ENCODE peak calls at places on chromosomes 11 and 22, in four cellular contexts. F, X, B and H are unnamed samples. For H3K4me1, the result is how much of the 10 kb centered on the place peaks cover.

GRCh38 chr22:20636945-20637344 is 129.5 kb downstream of the MED15 start:
- DNase-seq in F (no peak), X (no peak), B (no peak), H (no peak)

GRCh38 chr22:19446603-19447387 is 716 bp downstream of the C22orf39 start:
- DNase-seq in F (peak), X (no peak), B (peak), H (no peak)

GRCh38 chr11:21582791-21583190 is 610.1 kb upstream of the ANO5 start:
- DNase-seq in F (no peak), X (no peak), B (no peak), H (no peak)

GRCh38 chr11:17353228-17354021 is 1.8 kb downstream of the NCR3LG1 start:
- DNase-seq in F (peak), X (peak), B (peak), H (peak)

GRCh38 chr22:25212337-25212736 is 7.1 kb upstream of the CRYBB2 start:
- DNase-seq in F (no peak), X (no peak), B (no peak), H (no peak)

GRCh38 chr11:117610901-117611300 is 186.1 kb downstream of the DSCAML1 start:
- DNase-seq in F (no peak), X (no peak), B (no peak), H (no peak)

GRCh38 chr22:33746501-33746928 is 173.8 kb downstream of the LARGE1 start:
- DNase-seq in F (no peak), X (no peak), B (no peak), H (no peak)

GRCh38 chr11:70076461-70076931 is 1.6 kb upstream of the ANO1 start:
- DNase-seq in F (no peak), X (no peak), B (no peak), H (peak)

GRCh38 chr11:46330887-46331652 is 16.2 kb upstream of the DGKZ start:
- DNase-seq in F (no peak), X (no peak), B (no peak), H (no peak)

GRCh38 chr11:128411812-128412211 is 175.5 kb downstream of the ETS1 start:
- DNase-seq in F (no peak), X (no peak), B (no peak), H (no peak)

GRCh38 chr11:72930011-72930410 is 115.8 kb downstream of the ATG16L2 start:
- DNase-seq in F (no peak), X (no peak), B (no peak), H (no peak)

GRCh38 chr11:10674440-10674855 is 19.1 kb downstream of the IRAG1 start:
- DNase-seq in F (peak), X (no peak), B (no peak), H (peak)

GRCh38 chr11:119093951-119094815 is 7.5 kb downstream of the DPAGT1 start:
- DNase-seq in F (peak), X (peak), B (no peak), H (peak)

GRCh38 chr11:875769-876301 is 33.2 kb downstream of the TSPAN4 start:
- DNase-seq in F (no peak), X (no peak), B (no peak), H (no peak)

GRCh38 chr22:22520667-22521602 is 865 bp upstream of the ZNF280A start:
- DNase-seq in F (no peak), X (no peak), B (no peak), H (no peak)

GRCh38 chr11:33701831-33702230 is 1.2 kb upstream of the C11orf91 start:
- DNase-seq in F (peak), X (no peak), B (no peak), H (no peak)

GRCh38 chr22:36811094-36811797 is 5.6 kb downstream of the PVALB start:
- DNase-seq in F (no peak), X (no peak), B (no peak), H (no peak)

GRCh38 chr11:112616292-112617088 is 344.7 kb upstream of the NCAM1 start:
- DNase-seq in F (no peak), X (no peak), B (no peak), H (no peak)

GRCh38 chr22:23301591-23301990 is 121.3 kb downstream of the BCR start:
- DNase-seq in F (no peak), X (peak), B (no peak), H (peak)

GRCh38 chr11:63791495-63792167 is 21.6 kb upstream of the SPINDOC start:
- DNase-seq in F (no peak), X (no peak), B (no peak), H (no peak)

GRCh38 chr11:40722179-40722795 is 737.2 kb downstream of the LRRC4C start:
- DNase-seq in F (no peak), X (no peak), B (peak), H (no peak)

GRCh38 chr11:12086271-12087074 is 23.9 kb upstream of the MICAL2 start:
- DNase-seq in F (peak), X (no peak), B (no peak), H (peak)

GRCh38 chr22:37300551-37301017 is 18.3 kb downstream of the CYTH4 start:
- DNase-seq in F (no peak), X (no peak), B (no peak), H (no peak)

GRCh38 chr11:131637469-131638175 is 267.2 kb downstream of the NTM start:
- DNase-seq in F (no peak), X (no peak), B (no peak), H (no peak)

GRCh38 chr11:128501008-128501407 is 86.3 kb downstream of the ETS1 start:
- DNase-seq in F (no peak), X (no peak), B (no peak), H (no peak)

GRCh38 chr22:27573280-27573711 is 228.3 kb downstream of the MN1 start:
- DNase-seq in F (no peak), X (peak), B (peak), H (no peak)
- H3K4me3 ChIP-seq in F (no peak), X (no peak), B (no peak), H (no peak)

GRCh38 chr11:35111171-35112055 is 27.6 kb upstream of the CD44 start:
- DNase-seq in F (peak), X (no peak), B (no peak), H (no peak)
- H3K4me1 ChIP-seq in F (under half), X (under half), B (under half), H (under half)

GRCh38 chr22:31970490-31971444 is 26.4 kb downstream of the YWHAH start:
- DNase-seq in F (peak), X (peak), B (peak), H (peak)
- H3K4me3 ChIP-seq in F (peak), X (peak), B (peak), H (peak)

GRCh38 chr11:44456544-44457270 is 108.8 kb upstream of the CD82 start:
- DNase-seq in F (peak), X (no peak), B (no peak), H (no peak)
- H3K4me1 ChIP-seq in F (under half), X (under half), B (under half), H (under half)

DNA sequence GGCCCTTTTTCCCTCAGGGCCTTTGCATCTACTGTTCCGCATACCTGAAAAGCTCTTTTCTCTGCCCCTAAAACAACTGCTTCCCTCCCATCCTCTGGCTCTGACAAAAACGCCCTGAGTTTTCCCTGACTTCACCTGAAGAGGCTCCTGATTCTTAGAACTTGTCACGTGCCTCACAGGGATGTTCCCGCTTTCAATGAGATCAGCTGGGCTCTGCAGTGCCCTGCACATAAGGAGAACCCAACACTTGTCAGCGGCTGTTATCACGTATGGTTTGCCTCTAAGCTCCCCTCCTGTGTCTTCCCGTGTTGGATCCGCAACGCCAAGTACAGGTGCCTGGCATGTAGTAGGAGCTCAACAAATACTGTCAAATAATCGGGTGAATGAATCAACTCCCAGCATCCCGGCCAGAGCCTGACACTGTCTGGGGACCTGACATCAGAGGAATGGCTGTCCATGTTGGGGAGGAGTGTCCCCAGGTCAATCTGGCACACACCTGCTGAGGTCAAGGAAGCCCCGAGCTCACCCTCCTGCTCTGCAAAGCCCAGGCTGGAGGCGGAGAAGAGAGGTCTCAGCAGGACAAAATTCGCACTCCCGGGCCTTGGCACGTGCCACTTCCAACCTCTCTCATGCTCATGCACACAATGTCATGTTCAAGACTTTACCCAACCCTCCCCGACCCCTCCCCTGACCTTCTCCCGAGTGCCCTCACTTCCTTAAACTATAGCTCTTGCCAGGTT is 4.2 kb upstream of the GRK2 start:
- DNase-seq in F (no peak), X (no peak), B (no peak), H (peak)
- H3K4me3 ChIP-seq in F (no peak), X (no peak), B (peak), H (no peak)

GRCh38 chr22:39520874-39521857 is 804 bp downstream of the ATF4 start:
- DNase-seq in F (peak), X (peak), B (no peak), H (peak)

GRCh38 chr22:39520054-39520873 is at the start of gene ATF4:
- DNase-seq in F (peak), X (peak), B (peak), H (peak)

GRCh38 chr22:39524089-39524752 is 3.9 kb downstream of the ATF4 start:
- DNase-seq in F (peak), X (no peak), B (no peak), H (peak)

GRCh38 chr22:39524753-39525657 is 4.6 kb downstream of the ATF4 start:
- DNase-seq in F (no peak), X (no peak), B (no peak), H (peak)

DNA sequence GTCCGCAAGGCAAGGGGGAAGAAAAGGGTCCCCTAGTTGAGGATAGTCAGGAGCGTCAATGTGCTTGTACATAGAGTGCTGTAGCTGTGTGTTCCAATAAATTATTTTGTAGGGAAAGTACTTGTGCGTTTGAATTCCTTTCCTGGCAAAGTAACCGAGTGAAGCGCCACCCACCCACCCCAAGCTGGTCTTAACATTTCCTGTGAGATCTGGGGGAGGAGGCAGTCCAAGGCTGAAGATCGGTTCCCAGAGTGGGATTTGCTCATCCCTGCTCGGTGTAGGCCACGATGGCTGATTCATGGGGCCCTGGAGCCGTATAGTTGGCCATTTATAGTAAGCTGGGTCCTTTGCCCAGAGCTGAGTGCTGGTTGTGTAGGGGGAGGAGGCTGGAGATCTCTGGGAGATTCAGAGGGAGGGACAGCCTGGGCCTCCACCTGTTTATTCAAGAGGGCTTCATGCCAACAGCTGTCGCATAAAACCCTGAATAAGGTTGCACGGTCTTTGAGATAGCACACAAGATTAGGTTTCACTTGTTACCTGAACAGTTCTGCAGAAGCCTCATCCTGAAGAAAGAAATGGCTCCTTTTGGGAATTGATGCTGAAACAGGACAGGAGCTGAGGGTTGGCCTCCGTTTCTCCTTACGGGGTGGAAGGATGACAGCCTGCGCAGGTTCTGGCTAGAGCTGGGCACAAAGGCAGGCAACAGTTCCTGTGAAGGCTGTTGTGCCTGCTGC is 2.4 kb downstream of the ATF4 start:
- DNase-seq in F (peak), X (peak), B (no peak), H (peak)
- H3K4me1 ChIP-seq in F (under half), X (half or more), B (under half), H (under half)

GRCh38 chr11:65558785-65559509 is 788 bp upstream of the LTBP3 start:
- DNase-seq in F (peak), X (peak), B (no peak), H (peak)

GRCh38 chr11:65558002-65558784 is at the start of gene LTBP3:
- DNase-seq in F (peak), X (peak), B (no peak), H (peak)

GRCh38 chr11:65556470-65557279 is 1.5 kb downstream of the LTBP3 start:
- DNase-seq in F (peak), X (no peak), B (no peak), H (no peak)

GRCh38 chr11:65555693-65556231 is 2.4 kb downstream of the LTBP3 start:
- DNase-seq in F (peak), X (peak), B (no peak), H (peak)

GRCh38 chr11:65557280-65558001 is 718 bp downstream of the LTBP3 start:
- DNase-seq in F (peak), X (peak), B (no peak), H (no peak)
- H3K4me3 ChIP-seq in F (peak), X (peak), B (peak), H (peak)

GRCh38 chr22:46088541-46089311 is 61.6 kb upstream of the PPARA start:
- DNase-seq in F (peak), X (peak), B (no peak), H (peak)
- H3K4me1 ChIP-seq in F (half or more), X (under half), B (under half), H (half or more)

DNA sequence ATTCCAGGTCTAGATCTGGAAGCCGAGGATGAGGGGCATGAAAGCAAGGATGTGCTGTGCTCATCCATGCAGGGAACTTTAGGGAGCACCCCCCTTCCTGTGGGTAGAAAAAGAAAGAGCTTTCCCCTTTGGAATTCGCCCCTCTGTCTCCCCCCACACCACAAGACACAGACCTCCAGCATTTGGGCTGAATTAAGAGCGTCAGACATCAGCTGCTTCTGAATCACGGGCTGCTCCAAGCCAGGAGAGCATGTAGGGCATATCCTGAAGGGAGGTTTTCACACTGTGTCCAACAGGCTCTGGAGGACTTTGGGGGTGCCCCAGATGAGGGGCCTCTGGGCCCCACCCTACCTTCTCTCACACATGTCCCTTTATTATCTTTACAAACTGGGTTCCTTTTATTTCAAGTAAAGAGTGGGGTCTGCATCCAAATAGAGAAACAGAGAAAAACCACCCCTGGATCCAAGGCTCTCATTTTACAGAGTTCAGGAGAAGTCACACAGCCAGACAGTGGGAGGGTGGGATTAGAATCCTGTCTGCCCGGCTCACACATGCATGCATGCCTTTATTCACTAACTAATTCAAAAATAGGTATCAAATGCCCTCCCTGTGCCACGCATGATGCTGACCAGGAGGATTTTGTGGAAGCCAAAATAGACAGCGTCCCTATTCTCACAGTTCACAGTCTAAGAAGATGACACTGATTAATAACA is 52.8 kb downstream of the LRRC32 start:
- DNase-seq in F (peak), X (peak), B (no peak), H (no peak)
- H3K4me3 ChIP-seq in F (no peak), X (no peak), B (no peak), H (no peak)